ENCODE peak calls at places on chromosomes 3 and 15, in seven cellular contexts. R is HepG2, Y is MM.1S, E is adrenal gland, S is endodermal cell, L is ovary, U is fibroblast of lung. J is an unnamed sample.

GRCh38 chr3:61541694-61542093 is 19.7 kb upstream of the PTPRG start:
- DNase-seq in R (no peak), Y (no peak), E (no peak), S (no peak), L (no peak), U (no peak), J (no peak)

GRCh38 chr15:51303462-51303861 is 34.9 kb downstream of the CYP19A1 start:
- DNase-seq in R (no peak), Y (no peak), E (no peak), S (no peak), L (no peak), U (no peak), J (no peak)

GRCh38 chr15:91912336-91912735 is 58.8 kb downstream of the SLCO3A1 start:
- DNase-seq in R (no peak), Y (no peak), E (no peak), S (no peak), L (no peak), U (no peak), J (no peak)

GRCh38 chr3:18346097-18346496 is 79.0 kb downstream of the SATB1 start:
- DNase-seq in R (no peak), Y (no peak), E (no peak), S (no peak), L (no peak), U (no peak), J (no peak)

GRCh38 chr3:175410251-175410650 is 551.1 kb downstream of the NAALADL2 start:
- DNase-seq in R (no peak), Y (no peak), E (no peak), S (no peak), L (no peak), U (peak; percentile 65), J (no peak)

GRCh38 chr15:95902606-95903005 is 427.9 kb upstream of the NR2F2 start:
- DNase-seq in R (no peak), Y (no peak), E (no peak), S (no peak), L (no peak), U (no peak), J (no peak)

GRCh38 chr3:144380832-144381231 is 409.2 kb downstream of the DIPK2A start:
- DNase-seq in R (no peak), Y (no peak), E (no peak), S (no peak), L (no peak), U (no peak), J (no peak)

GRCh38 chr3:194265505-194265892 is 85.6 kb downstream of the CPN2 start:
- DNase-seq in R (no peak), Y (peak; percentile 48), E (peak; percentile 93), S (peak; percentile 48), L (peak; percentile 87), U (peak; percentile 99), J (peak; percentile 70)

GRCh38 chr3:14297784-14298236 is 104.6 kb upstream of the SLC6A6 start:
- DNase-seq in R (no peak), Y (no peak), E (peak; percentile 59), S (no peak), L (peak; percentile 92), U (peak; percentile 34), J (no peak)

DNA sequence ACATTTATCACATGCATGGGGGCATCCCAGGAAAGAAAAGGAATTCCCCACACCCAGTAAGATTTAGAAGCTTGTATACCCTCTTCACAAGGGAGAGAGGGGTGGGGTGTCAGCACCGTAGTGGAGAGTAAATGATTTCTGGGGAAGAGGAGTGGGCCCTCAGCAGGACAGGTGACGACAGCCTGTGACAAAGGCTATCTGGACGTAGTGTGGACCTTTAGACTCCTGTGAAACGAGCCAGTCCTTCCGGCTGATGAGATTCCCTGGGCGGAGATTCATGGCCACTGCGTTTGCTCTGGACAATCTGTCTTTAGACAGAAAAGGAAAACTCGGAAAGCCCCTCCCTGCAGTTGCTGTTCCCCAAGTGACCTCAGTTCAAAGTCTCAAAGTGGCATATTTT is 1.7 kb upstream of the FAM3D start:
- DNase-seq in R (no peak), Y (no peak), E (peak; percentile 9), S (no peak), L (no peak), U (no peak), J (peak; percentile 81)
- H3K27ac ChIP-seq in R (no peak overlapping the region), Y (no peak overlapping the region), E (no peak overlapping the region), S (no peak overlapping the region), L (no peak overlapping the region), U (no peak overlapping the region), J (peak overlapping the region; percentile 89)

GRCh38 chr3:50162034-50162883 is 7.1 kb downstream of the SEMA3F start:
- DNase-seq in R (no peak), Y (no peak), E (no peak), S (no peak), L (no peak), U (no peak), J (no peak)
- H3K4me1 ChIP-seq in R (peaks cover 75% of the 10 kb centered on the region), Y (no peaks in the 10 kb centered on the region), E (peaks cover 19% of the 10 kb centered on the region), S (peaks cover 40% of the 10 kb centered on the region), L (peaks cover 23% of the 10 kb centered on the region), U (peaks cover 33% of the 10 kb centered on the region), J (peaks cover 6% of the 10 kb centered on the region)

GRCh38 chr3:123877466-123877865 is 6.7 kb downstream of the MYLK start:
- DNase-seq in R (no peak), Y (no peak), E (no peak), S (no peak), L (no peak), U (no peak), J (no peak)

GRCh38 chr3:123880998-123881561 is 3.1 kb downstream of the MYLK start:
- DNase-seq in R (peak; percentile 40), Y (no peak), E (no peak), S (peak; percentile 75), L (no peak), U (peak; percentile 52), J (no peak)

GRCh38 chr3:123876858-123877257 is 7.3 kb downstream of the MYLK start:
- DNase-seq in R (peak; percentile 10), Y (no peak), E (no peak), S (peak; percentile 53), L (no peak), U (no peak), J (no peak)

GRCh38 chr3:123877965-123878364 is 6.2 kb downstream of the MYLK start:
- DNase-seq in R (no peak), Y (no peak), E (no peak), S (no peak), L (no peak), U (no peak), J (no peak)

DNA sequence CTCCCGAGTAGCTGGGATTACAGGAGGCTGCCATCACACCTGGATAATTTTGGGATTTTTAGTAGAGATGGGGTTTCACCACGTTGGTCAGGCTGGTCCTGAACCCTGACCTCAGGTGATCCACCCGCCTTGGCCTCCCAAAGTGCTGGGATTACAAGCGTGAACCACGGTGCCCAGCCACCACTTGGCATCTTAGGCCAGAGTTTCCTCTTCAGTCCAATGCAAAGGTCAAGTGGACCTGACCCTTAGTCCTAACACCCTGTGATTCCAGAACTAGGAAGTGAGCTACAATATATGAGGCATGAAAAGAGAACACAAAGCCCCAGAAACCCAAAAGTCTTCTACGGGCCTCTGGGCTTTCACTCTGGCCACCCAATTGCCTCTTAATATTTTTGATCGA is 5.3 kb downstream of the MYLK start:
- DNase-seq in R (no peak), Y (no peak), E (no peak), S (no peak), L (no peak), U (no peak), J (no peak)
- H3K27ac ChIP-seq in R (no peak overlapping the region), Y (no peak overlapping the region), E (no peak overlapping the region), S (no peak overlapping the region), L (no peak overlapping the region), U (no peak overlapping the region), J (no peak overlapping the region)

DNA sequence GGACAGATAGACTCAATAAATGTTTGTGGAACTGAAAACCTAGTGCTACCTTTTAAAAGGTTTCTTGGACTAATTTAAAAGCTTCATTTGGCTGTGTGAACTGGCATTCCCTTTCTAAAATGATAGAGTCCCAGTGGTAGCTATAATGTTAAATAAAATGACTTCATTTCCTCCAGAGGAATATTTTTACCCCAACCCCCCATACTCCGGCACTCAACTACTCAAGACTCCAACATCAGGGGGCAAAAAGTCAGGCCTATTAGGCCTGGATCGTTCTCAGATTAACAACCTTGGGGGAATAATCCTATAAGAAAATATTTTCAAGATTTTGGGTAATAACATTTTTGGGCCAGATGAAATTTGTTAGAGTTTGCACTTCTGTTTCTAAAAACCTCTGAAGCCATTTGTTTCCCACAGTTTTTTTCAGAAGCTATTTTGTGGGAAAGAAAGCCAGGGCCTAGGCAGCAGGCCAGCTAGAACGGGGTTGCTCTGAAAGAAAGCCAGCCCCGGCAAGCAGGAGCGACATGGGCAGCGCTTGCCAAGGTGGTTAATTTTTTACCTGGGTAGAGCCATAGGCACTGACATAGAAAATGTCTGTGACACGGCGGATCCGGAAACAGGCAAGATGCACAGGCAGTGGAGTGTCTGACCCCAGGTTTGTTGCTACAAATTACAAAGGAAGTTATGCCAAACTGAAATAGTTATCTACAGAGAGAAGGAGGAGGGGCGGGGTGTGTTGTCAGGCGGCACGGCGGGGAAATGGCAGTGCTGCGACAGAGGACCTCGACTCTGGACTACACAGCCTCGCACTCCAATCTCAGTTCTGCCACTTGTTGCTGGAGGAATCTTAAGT is 84.6 kb downstream of the MAGI1 start:
- DNase-seq in R (peak; percentile 89), Y (no peak), E (peak; percentile 66), S (peak; percentile 54), L (peak; percentile 46), U (peak; percentile 55), J (no peak)
- H3K4me1 ChIP-seq in R (peaks cover 99% of the 10 kb centered on the region), Y (no peaks in the 10 kb centered on the region), E (peaks cover 30% of the 10 kb centered on the region), S (peaks cover 24% of the 10 kb centered on the region), L (peaks cover 12% of the 10 kb centered on the region), U (peaks cover 20% of the 10 kb centered on the region), J (peaks cover 41% of the 10 kb centered on the region)

DNA sequence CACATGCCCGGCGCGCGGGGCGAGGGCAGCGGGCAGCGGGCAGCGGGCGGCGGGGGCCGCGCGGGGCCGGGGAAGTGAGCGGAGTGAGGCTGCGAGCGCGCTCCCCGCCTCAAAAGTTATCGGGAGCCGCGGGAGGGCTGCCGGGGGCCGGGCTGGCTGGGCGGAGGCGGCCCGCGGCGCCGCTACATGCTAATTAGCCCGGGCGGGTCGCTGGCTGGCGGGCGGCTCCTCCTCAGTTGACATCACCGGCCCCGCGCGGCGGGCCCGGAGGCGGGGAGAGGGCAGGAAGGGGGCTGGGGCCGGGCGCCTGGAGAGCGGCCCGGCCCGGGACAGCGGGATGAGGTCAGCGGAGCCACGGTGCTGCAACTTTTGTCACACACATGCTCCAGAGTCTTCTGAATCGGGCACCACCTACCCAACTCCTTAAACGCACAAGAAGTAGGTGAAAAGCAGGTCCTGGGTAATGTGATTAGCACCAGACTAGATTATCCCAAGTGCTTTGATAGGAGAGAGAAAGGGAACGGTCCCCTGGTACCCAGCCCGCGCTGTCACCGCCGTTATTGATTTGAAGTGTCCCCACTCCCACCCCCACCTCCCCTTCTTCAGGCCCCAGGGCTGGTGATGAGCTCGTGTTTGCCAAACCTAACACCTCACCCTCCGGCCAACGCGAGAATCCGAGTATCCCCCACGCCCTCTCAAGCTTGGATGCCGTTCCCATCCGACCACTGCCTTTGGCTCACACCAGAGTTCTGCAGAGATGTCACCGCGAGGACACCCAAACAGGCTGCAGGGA is at the start of gene HEG1:
- DNase-seq in R (peak; percentile 55), Y (peak; percentile 69), E (peak; percentile 91), S (peak; percentile 94), L (peak; percentile 88), U (peak; percentile 84), J (peak; percentile 76)
- H3K27ac ChIP-seq in R (peak within 1 kb of the TSS; percentile 69), Y (no peak within 1 kb of the TSS), E (peak within 1 kb of the TSS; percentile 86), S (peak within 1 kb of the TSS; percentile 34), L (peak within 1 kb of the TSS; percentile 95), U (peak within 1 kb of the TSS; percentile 87), J (peak within 1 kb of the TSS; percentile 93)

GRCh38 chr3:46277476-46277875 is 35.2 kb downstream of the CCR3 start:
- DNase-seq in R (no peak), Y (peak; percentile 39), E (no peak), S (no peak), L (no peak), U (no peak), J (no peak)
- H3K4me1 ChIP-seq in R (no peaks in the 10 kb centered on the region), Y (peaks cover 61% of the 10 kb centered on the region), E (no peaks in the 10 kb centered on the region), S (no peaks in the 10 kb centered on the region), L (no peaks in the 10 kb centered on the region), U (no peaks in the 10 kb centered on the region), J (no peaks in the 10 kb centered on the region)

GRCh38 chr3:52221141-52221562 is 4.3 kb downstream of the TLR9 start:
- DNase-seq in R (no peak), Y (no peak), E (no peak), S (peak; percentile 45), L (peak; percentile 36), U (no peak), J (no peak)
- H3K27ac ChIP-seq in R (no peak overlapping the region), Y (no peak overlapping the region), E (no peak overlapping the region), S (no peak overlapping the region), L (no peak overlapping the region), U (no peak overlapping the region), J (no peak overlapping the region)